ENCODE peak calls at places on chromosomes 5 and 9, in four cellular contexts. P is gastrocnemius medialis, K is body of pancreas, U is HepG2. W is an unnamed sample.

GRCh38 chr5:142924135-142924883 is 154.1 kb downstream of the ARHGAP26 start:
- DNase-seq in U (no peak), K (no peak), P (no peak), W (no peak)

GRCh38 chr5:36696059-36696673 is 89.8 kb downstream of the SLC1A3 start:
- DNase-seq in U (peak), P (peak), K (peak), W (no peak)

GRCh38 chr9:92439921-92440750 is 15.9 kb upstream of the OMD start:
- DNase-seq in U (no peak), K (no peak), P (peak), W (no peak)

GRCh38 chr5:87944553-87945320 is 323.9 kb downstream of the TMEM161B start:
- DNase-seq in P (no peak), K (no peak), U (no peak), W (peak)

GRCh38 chr5:76652809-76653414 is 29.7 kb upstream of the F2RL2 start:
- DNase-seq in U (no peak), P (no peak), K (no peak), W (no peak)

GRCh38 chr9:6440405-6440804 is 27.4 kb downstream of the UHRF2 start:
- DNase-seq in K (no peak), P (no peak), U (no peak), W (no peak)

GRCh38 chr9:77221431-77221830 is 44.1 kb downstream of the VPS13A start:
- DNase-seq in K (no peak), U (no peak), P (no peak), W (no peak)

GRCh38 chr9:134460904-134461303 is 134.6 kb downstream of the RXRA start:
- DNase-seq in U (no peak), P (no peak), K (no peak), W (no peak)

GRCh38 chr9:136656339-136656738 is 6.4 kb upstream of the EGFL7 start:
- DNase-seq in K (no peak), P (no peak), U (no peak), W (no peak)

GRCh38 chr9:135050072-135050990 is 37.1 kb upstream of the OLFM1 start:
- DNase-seq in U (no peak), K (no peak), P (no peak), W (no peak)

GRCh38 chr5:29697786-29698414 is 1495.6 kb upstream of the CDH6 start:
- DNase-seq in P (no peak), U (peak), K (no peak), W (no peak)

GRCh38 chr5:72956324-72957140 is 691 bp downstream of the FCHO2 start:
- DNase-seq in P (peak), K (peak), U (peak), W (peak)

GRCh38 chr5:83718195-83718825 is 2.3 kb downstream of the HAPLN1 start:
- DNase-seq in K (peak), P (no peak), U (peak), W (no peak)

GRCh38 chr5:11289733-11290132 is 528.7 kb upstream of the DAP start:
- DNase-seq in K (no peak), P (no peak), U (no peak), W (no peak)

GRCh38 chr5:72178910-72179815 is 71.9 kb downstream of the MAP1B start:
- DNase-seq in K (peak), U (no peak), P (peak), W (peak)

GRCh38 chr9:137606005-137606601 is 617 bp downstream of the ARRDC1 start:
- DNase-seq in K (peak), P (no peak), U (no peak), W (peak)

GRCh38 chr9:101093620-101094019 is 65.1 kb downstream of the PLPPR1 start:
- DNase-seq in P (no peak), U (peak), K (no peak), W (no peak)

GRCh38 chr5:144004751-144005150 is 165.7 kb downstream of the YIPF5 start:
- DNase-seq in K (no peak), P (no peak), U (no peak), W (no peak)

GRCh38 chr5:153813871-153814270 is 224.8 kb downstream of the FAM114A2 start:
- DNase-seq in U (no peak), P (no peak), K (no peak), W (no peak)

GRCh38 chr9:89481161-89481915 is 16.6 kb downstream of the SEMA4D start:
- DNase-seq in K (no peak), P (no peak), U (no peak), W (no peak)

DNA sequence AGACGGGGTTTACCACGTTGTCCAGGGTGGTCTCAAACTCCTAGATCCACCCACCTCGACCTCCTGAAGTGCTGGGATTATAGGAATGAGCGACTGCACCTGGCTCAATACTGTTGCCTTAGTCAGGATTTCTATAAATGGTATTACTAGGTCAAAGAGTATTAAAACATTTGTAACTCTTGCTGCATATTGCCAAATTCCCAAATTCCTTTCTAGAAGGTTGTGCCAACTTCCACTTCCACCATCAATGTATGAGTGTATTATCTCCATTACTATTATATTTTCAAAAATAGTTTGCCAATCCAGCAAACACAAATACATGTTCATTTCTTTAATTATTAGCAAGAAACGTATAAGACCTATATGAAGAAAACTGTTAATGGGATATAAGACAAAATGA is 10.6 kb downstream of the PTGR1 start:
- DNase-seq in P (no peak), K (no peak), U (no peak), W (no peak)
- TF ChIP-seq POLR2A in P (no peak), K (no peak), U (no peak), W (no peak)

GRCh38 chr9:73135394-73135793 is 16.3 kb upstream of the ANXA1 start:
- DNase-seq in U (no peak), K (no peak), P (no peak), W (no peak)
- H3K27ac ChIP-seq in U (no peak), K (no peak), P (no peak), W (no peak)

DNA sequence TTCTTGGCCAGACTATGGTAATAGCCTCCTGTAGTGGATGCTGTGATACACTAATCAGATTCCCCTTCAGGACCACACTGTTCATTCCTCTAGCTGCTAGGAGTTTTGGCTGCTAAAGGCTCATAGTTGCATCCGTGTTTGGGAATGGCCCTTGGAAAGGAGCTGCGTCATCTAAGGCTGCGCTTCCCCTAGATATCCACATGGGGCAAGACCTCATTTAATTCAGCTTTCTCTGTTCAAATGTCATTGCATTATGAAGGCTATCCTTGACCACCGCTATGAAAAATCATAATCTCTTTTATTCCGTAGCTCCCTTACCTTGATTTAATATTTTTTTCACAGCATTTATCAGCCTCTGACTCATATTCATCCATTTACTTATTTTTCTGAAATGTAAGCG is 258.3 kb upstream of the NR4A3 start:
- DNase-seq in U (peak), P (no peak), K (no peak), W (no peak)
- TF ChIP-seq CTCF in U (no peak), P (no peak), K (no peak), W (no peak)

DNA sequence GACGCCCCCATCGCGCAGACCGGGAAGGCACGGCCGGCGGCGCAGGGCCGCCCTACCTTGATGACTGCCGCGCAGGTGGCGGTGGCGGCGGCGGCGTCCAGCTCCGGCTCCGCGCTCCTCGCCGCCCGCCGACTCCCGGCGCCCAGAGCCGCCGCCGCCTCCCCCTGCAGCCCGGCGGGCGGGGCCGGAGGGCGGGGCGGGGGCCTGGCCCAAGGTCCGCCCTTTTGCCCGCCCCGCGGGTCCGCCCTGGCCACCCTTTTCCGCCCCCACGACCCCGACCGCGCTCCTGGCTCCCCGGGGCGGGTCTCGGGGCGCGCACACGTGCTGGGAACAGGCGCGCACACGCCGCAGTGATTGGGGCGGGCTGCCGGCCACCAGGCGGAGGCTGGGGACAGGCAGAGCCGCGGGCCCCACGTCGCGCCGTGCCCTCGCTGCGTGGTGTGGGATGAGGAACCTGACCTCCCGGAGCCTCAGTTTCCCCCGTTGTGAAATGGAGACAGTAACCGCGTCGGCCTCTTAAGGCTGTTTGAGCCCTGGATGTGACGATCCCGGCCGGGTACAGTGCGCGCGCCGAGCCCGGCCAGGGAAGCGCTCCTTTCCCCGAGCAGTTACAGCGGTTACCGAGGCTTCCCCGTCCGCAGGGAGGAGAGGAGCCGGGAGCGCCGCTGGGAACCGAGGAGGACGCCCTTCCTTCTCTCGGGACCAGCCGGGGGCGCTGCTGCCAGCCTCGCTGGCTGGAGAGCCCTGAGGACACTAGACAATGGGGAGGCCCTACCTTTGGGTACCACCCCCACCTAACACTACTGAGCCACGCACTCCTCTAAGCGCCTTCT is at the start of gene CORO2A:
- DNase-seq in P (no peak), U (peak), K (peak), W (peak)
- TF ChIP-seq POLR2A in P (peak), U (peak), K (no peak), W (no peak)

GRCh38 chr9:650362-650761 is 191.1 kb upstream of the DMRT1 start:
- DNase-seq in U (no peak), K (no peak), P (no peak), W (no peak)
- H3K27ac ChIP-seq in U (no peak), K (no peak), P (no peak), W (peak)

GRCh38 chr5:141475625-141476131 is at the start of gene PCDHGC3:
- DNase-seq in U (peak), P (peak), K (peak), W (peak)
- TF ChIP-seq CTCF in U (peak), P (peak), K (no peak), W (peak)

DNA sequence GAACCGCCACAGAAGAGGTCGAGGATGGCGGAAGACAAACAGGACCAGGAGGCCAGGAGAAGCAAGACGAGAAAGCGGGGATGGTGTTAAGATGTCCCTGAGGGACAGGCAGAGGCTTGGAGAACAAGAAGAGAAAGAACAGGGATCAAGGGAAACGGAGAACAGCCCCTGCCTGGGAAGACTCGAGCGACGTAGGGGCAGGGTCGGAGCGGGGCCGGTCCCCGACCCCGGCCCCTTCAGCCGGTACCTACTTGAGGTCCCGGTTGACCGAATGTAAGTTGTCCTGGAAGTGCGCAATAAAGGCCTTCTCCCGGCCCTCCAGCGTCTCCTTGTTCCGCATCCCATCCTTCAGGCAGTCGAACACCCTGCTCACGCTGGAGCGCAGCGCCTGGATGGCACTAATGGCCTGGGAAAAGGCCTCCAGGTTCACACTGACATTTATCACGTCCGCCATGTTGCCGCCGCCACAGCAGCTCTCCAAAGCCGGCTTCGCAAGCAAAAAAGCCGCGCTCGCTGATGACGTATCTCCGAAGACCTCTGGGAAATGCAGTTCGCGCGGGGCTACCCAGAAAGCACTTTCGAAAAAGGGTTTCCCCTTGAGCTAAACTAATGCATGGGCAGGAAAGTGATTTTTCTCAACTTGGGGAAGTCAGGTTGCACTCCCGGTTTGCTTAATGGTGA is at the start of gene MED27:
- DNase-seq in P (peak), K (peak), U (peak), W (peak)
- TF ChIP-seq POLR2A in P (peak), K (no peak), U (peak), W (no peak)

DNA sequence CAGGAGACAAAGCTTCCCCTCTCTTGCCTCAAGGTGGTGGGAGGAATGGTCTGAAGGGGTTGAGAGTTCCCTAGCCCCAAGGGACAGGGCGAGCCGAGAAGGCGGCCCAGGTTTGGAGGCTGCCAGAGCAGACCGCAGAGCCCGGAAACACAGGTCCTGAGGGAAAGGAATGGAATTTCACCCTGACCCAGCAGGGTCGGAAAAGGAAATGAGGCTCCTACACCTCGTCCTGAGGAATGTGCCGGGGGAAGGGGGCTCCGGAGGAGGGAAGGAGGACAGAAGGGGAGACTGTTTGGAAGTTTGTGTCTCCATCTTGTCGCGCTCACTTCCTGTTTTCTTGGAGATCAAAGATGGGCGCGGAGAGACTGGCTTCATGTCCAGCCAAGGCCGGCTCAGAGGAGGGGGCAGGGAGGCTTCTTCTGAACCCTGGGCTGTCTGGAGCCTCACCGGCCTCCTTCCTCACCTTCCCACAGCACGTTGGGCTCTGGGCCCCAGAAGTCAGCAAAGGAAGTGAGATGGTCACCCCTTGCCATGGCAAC is 9.6 kb downstream of the ENG start:
- DNase-seq in P (no peak), K (no peak), U (no peak), W (peak)
- H3K27ac ChIP-seq in P (peak), K (peak), U (no peak), W (peak)

DNA sequence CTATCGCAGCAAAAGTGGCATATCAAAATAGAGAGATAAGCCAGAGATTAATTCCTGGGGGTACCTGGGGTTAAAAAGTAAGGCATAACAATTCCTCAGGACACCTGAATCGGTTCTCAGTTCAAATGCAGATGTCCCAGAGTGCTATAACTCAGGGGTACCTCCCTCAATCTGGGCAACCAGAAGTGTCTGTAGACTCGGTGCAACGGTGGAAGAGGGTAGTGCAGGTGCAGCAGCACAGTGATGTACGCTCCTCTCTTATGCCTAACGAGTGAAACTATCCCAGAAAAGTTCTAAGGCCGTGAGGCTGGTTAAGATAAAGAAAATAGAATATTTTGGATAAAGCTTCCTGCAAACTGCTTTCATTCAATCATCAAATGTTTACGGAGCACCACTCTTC is 7.9 kb upstream of the NR4A3 start:
- DNase-seq in P (no peak), K (no peak), U (no peak), W (no peak)
- TF ChIP-seq CTCF in P (no peak), K (no peak), U (no peak), W (no peak)